ENCODE peak calls at places on chromosome 2, in five cellular contexts. One of them, this sample, is unnamed.

GRCh38 chr2:240640939-240641338 is 15.7 kb downstream of the GPR35 start:
- DNase-seq in colonic mucosa: peak
- DNase-seq in left ventricle myocardium inferior: peak
- DNase-seq in GM06990: no peak
- DNase-seq in CD8-positive, alpha-beta T cell: peak
- DNase-seq in this sample: no peak

GRCh38 chr2:15953891-15954680 is 13.7 kb downstream of the MYCN start:
- DNase-seq in left ventricle myocardium inferior: no peak
- DNase-seq in GM06990: no peak
- DNase-seq in CD8-positive, alpha-beta T cell: no peak
- DNase-seq in colonic mucosa: no peak
- DNase-seq in this sample: no peak

GRCh38 chr2:240925576-240926515 is 19.7 kb downstream of the CROCC2 start:
- DNase-seq in CD8-positive, alpha-beta T cell: no peak
- DNase-seq in GM06990: peak
- DNase-seq in left ventricle myocardium inferior: peak
- DNase-seq in colonic mucosa: peak
- DNase-seq in this sample: no peak

GRCh38 chr2:226690471-226691024 is 109.1 kb downstream of the IRS1 start:
- DNase-seq in left ventricle myocardium inferior: no peak
- DNase-seq in colonic mucosa: no peak
- DNase-seq in CD8-positive, alpha-beta T cell: no peak
- DNase-seq in GM06990: no peak
- DNase-seq in this sample: no peak

GRCh38 chr2:241721852-241722251 is 12.6 kb upstream of the D2HGDH start:
- DNase-seq in colonic mucosa: no peak
- DNase-seq in left ventricle myocardium inferior: no peak
- DNase-seq in GM06990: no peak
- DNase-seq in CD8-positive, alpha-beta T cell: no peak
- DNase-seq in this sample: no peak

GRCh38 chr2:116668691-116669090 is 1145.8 kb upstream of the DDX18 start:
- DNase-seq in colonic mucosa: no peak
- DNase-seq in GM06990: no peak
- DNase-seq in left ventricle myocardium inferior: no peak
- DNase-seq in CD8-positive, alpha-beta T cell: no peak
- DNase-seq in this sample: no peak

GRCh38 chr2:181007086-181007837 is 26.9 kb downstream of the UBE2E3 start:
- DNase-seq in colonic mucosa: no peak
- DNase-seq in left ventricle myocardium inferior: no peak
- DNase-seq in CD8-positive, alpha-beta T cell: no peak
- DNase-seq in GM06990: no peak
- DNase-seq in this sample: no peak

GRCh38 chr2:134244091-134244490 is 9.8 kb upstream of the MGAT5 start:
- DNase-seq in GM06990: no peak
- DNase-seq in colonic mucosa: no peak
- DNase-seq in left ventricle myocardium inferior: no peak
- DNase-seq in CD8-positive, alpha-beta T cell: no peak
- DNase-seq in this sample: peak

GRCh38 chr2:122237506-122237905 is 482.1 kb downstream of the TSN start:
- DNase-seq in colonic mucosa: no peak
- DNase-seq in left ventricle myocardium inferior: no peak
- DNase-seq in CD8-positive, alpha-beta T cell: no peak
- DNase-seq in GM06990: no peak
- DNase-seq in this sample: no peak

GRCh38 chr2:176368349-176368748 is 99.1 kb downstream of the MTX2 start:
- DNase-seq in left ventricle myocardium inferior: no peak
- DNase-seq in colonic mucosa: no peak
- DNase-seq in CD8-positive, alpha-beta T cell: no peak
- DNase-seq in GM06990: no peak
- DNase-seq in this sample: no peak

GRCh38 chr2:2810504-2810903 is 479.4 kb upstream of the MYT1L start:
- DNase-seq in CD8-positive, alpha-beta T cell: no peak
- DNase-seq in GM06990: no peak
- DNase-seq in left ventricle myocardium inferior: no peak
- DNase-seq in colonic mucosa: no peak
- DNase-seq in this sample: no peak

GRCh38 chr2:191611614-191612013 is 66.3 kb upstream of the NABP1 start:
- DNase-seq in CD8-positive, alpha-beta T cell: no peak
- DNase-seq in GM06990: peak
- DNase-seq in colonic mucosa: no peak
- DNase-seq in left ventricle myocardium inferior: no peak
- DNase-seq in this sample: no peak

GRCh38 chr2:163556511-163556910 is 179.3 kb downstream of the FIGN start:
- DNase-seq in left ventricle myocardium inferior: no peak
- DNase-seq in CD8-positive, alpha-beta T cell: no peak
- DNase-seq in GM06990: no peak
- DNase-seq in colonic mucosa: no peak
- DNase-seq in this sample: peak

GRCh38 chr2:167962436-167963226 is 284.8 kb downstream of the STK39 start:
- DNase-seq in colonic mucosa: no peak
- DNase-seq in left ventricle myocardium inferior: no peak
- DNase-seq in GM06990: no peak
- DNase-seq in CD8-positive, alpha-beta T cell: no peak
- DNase-seq in this sample: no peak

GRCh38 chr2:197997083-197997541 is 192.7 kb downstream of the PLCL1 start:
- DNase-seq in colonic mucosa: no peak
- DNase-seq in left ventricle myocardium inferior: no peak
- DNase-seq in GM06990: no peak
- DNase-seq in CD8-positive, alpha-beta T cell: no peak
- DNase-seq in this sample: no peak

GRCh38 chr2:46334389-46335345 is 37.5 kb downstream of the EPAS1 start:
- DNase-seq in GM06990: no peak
- DNase-seq in left ventricle myocardium inferior: no peak
- DNase-seq in colonic mucosa: no peak
- DNase-seq in CD8-positive, alpha-beta T cell: no peak
- DNase-seq in this sample: peak

GRCh38 chr2:18546586-18546985 is 13.9 kb downstream of the RDH14 start:
- DNase-seq in left ventricle myocardium inferior: no peak
- DNase-seq in CD8-positive, alpha-beta T cell: no peak
- DNase-seq in GM06990: no peak
- DNase-seq in colonic mucosa: no peak
- DNase-seq in this sample: no peak

GRCh38 chr2:64987001-64987962 is 1.9 kb upstream of the SLC1A4 start:
- DNase-seq in GM06990: peak
- DNase-seq in left ventricle myocardium inferior: no peak
- DNase-seq in CD8-positive, alpha-beta T cell: no peak
- DNase-seq in colonic mucosa: no peak
- DNase-seq in this sample: no peak

GRCh38 chr2:44969936-44970335 is 28.4 kb downstream of the SIX3 start:
- DNase-seq in CD8-positive, alpha-beta T cell: no peak
- DNase-seq in GM06990: no peak
- DNase-seq in colonic mucosa: no peak
- DNase-seq in left ventricle myocardium inferior: no peak
- DNase-seq in this sample: no peak

GRCh38 chr2:45343618-45344017 is 267.4 kb downstream of the SRBD1 start:
- DNase-seq in left ventricle myocardium inferior: no peak
- DNase-seq in CD8-positive, alpha-beta T cell: no peak
- DNase-seq in GM06990: no peak
- DNase-seq in colonic mucosa: no peak
- DNase-seq in this sample: no peak

GRCh38 chr2:202196727-202197126 is 41.7 kb downstream of the SUMO1 start:
- DNase-seq in colonic mucosa: no peak
- DNase-seq in left ventricle myocardium inferior: no peak
- DNase-seq in GM06990: no peak
- DNase-seq in CD8-positive, alpha-beta T cell: no peak
- DNase-seq in this sample: no peak

GRCh38 chr2:32495139-32495538 is 132.7 kb upstream of the TTC27 start:
- DNase-seq in CD8-positive, alpha-beta T cell: no peak
- DNase-seq in GM06990: no peak
- DNase-seq in colonic mucosa: no peak
- DNase-seq in left ventricle myocardium inferior: no peak
- DNase-seq in this sample: no peak

GRCh38 chr2:241659150-241659739 is 21.8 kb downstream of the ATG4B start:
- DNase-seq in GM06990: no peak
- DNase-seq in CD8-positive, alpha-beta T cell: peak
- DNase-seq in left ventricle myocardium inferior: peak
- DNase-seq in colonic mucosa: peak
- DNase-seq in this sample: peak

GRCh38 chr2:10287766-10288165 is 14.9 kb upstream of the HPCAL1 start:
- DNase-seq in GM06990: no peak
- DNase-seq in colonic mucosa: no peak
- DNase-seq in CD8-positive, alpha-beta T cell: no peak
- DNase-seq in left ventricle myocardium inferior: no peak
- DNase-seq in this sample: no peak

GRCh38 chr2:236184701-236185100 is 16.5 kb upstream of the GBX2 start:
- DNase-seq in CD8-positive, alpha-beta T cell: no peak
- DNase-seq in left ventricle myocardium inferior: no peak
- DNase-seq in colonic mucosa: no peak
- DNase-seq in GM06990: no peak
- DNase-seq in this sample: no peak

GRCh38 chr2:98608962-98609604 is 694 bp downstream of the UNC50 start:
- DNase-seq in GM06990: no peak
- DNase-seq in CD8-positive, alpha-beta T cell: no peak
- DNase-seq in left ventricle myocardium inferior: no peak
- DNase-seq in colonic mucosa: no peak
- DNase-seq in this sample: peak

GRCh38 chr2:172861163-172861562 is 125.5 kb downstream of the RAPGEF4 start:
- DNase-seq in left ventricle myocardium inferior: no peak
- DNase-seq in CD8-positive, alpha-beta T cell: no peak
- DNase-seq in GM06990: no peak
- DNase-seq in colonic mucosa: no peak
- DNase-seq in this sample: no peak
- TF ChIP-seq CTCF in left ventricle myocardium inferior: no peak
- TF ChIP-seq CTCF in CD8-positive, alpha-beta T cell: no peak
- TF ChIP-seq CTCF in GM06990: no peak
- TF ChIP-seq CTCF in colonic mucosa: no peak
- TF ChIP-seq CTCF in this sample: no peak

DNA sequence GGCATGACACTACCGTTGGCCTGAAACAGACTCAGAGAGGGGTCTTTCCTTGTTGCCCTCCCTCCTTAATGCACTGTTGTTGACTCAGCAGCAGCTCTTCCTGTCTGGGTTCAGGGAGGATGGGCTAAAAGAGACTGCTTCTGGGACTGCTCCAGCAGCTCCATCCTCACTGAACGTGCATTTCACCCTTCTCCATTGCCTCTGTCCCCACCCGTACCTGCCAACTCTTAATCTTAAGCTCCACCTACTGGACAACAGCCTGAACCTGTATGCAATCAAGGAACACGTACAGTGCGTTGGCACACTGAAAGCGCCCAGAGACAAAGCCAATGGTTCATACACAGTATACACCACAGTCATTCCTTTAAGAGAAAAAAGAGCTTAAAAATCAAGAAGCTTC is 230.8 kb upstream of the RAB6C start:
- DNase-seq in CD8-positive, alpha-beta T cell: no peak
- DNase-seq in left ventricle myocardium inferior: no peak
- DNase-seq in GM06990: no peak
- DNase-seq in colonic mucosa: no peak
- DNase-seq in this sample: no peak
- TF ChIP-seq CTCF in CD8-positive, alpha-beta T cell: no peak
- TF ChIP-seq CTCF in left ventricle myocardium inferior: no peak
- TF ChIP-seq CTCF in GM06990: peak
- TF ChIP-seq CTCF in colonic mucosa: no peak
- TF ChIP-seq CTCF in this sample: no peak

GRCh38 chr2:47509250-47509649 is 106.3 kb downstream of the MSH2 start:
- DNase-seq in GM06990: no peak
- DNase-seq in colonic mucosa: no peak
- DNase-seq in CD8-positive, alpha-beta T cell: no peak
- DNase-seq in left ventricle myocardium inferior: no peak
- DNase-seq in this sample: no peak

GRCh38 chr2:47509981-47510380 is 107.0 kb downstream of the MSH2 start:
- DNase-seq in CD8-positive, alpha-beta T cell: no peak
- DNase-seq in colonic mucosa: no peak
- DNase-seq in GM06990: no peak
- DNase-seq in left ventricle myocardium inferior: no peak
- DNase-seq in this sample: no peak

GRCh38 chr2:47508641-47509040 is 105.7 kb downstream of the MSH2 start:
- DNase-seq in CD8-positive, alpha-beta T cell: no peak
- DNase-seq in GM06990: no peak
- DNase-seq in left ventricle myocardium inferior: no peak
- DNase-seq in colonic mucosa: no peak
- DNase-seq in this sample: no peak

GRCh38 chr2:47512581-47513083 is 109.7 kb downstream of the MSH2 start:
- DNase-seq in left ventricle myocardium inferior: no peak
- DNase-seq in colonic mucosa: no peak
- DNase-seq in CD8-positive, alpha-beta T cell: no peak
- DNase-seq in GM06990: no peak
- DNase-seq in this sample: peak

DNA sequence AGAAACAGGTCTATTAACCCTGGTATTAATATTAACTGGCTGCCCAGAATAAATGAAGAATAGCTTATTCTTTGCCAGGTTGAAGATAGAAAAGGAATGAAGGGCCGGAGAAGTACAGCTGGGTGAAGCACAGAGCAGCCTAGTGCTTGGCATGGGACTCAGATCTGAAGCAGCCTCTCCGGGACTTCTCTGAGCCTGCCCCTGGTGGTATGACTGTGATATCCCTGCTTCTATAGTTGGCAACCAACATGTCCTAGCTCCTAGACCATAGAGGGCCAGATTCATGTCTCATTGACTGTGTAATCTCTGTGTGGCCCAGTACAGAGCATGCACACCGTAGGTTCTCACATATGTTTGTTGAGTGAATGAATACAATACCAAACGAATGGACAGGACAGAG is 107.8 kb downstream of the MSH2 start:
- DNase-seq in GM06990: no peak
- DNase-seq in colonic mucosa: no peak
- DNase-seq in CD8-positive, alpha-beta T cell: no peak
- DNase-seq in left ventricle myocardium inferior: no peak
- DNase-seq in this sample: peak
- TF ChIP-seq CTCF in GM06990: peak
- TF ChIP-seq CTCF in colonic mucosa: no peak
- TF ChIP-seq CTCF in CD8-positive, alpha-beta T cell: no peak
- TF ChIP-seq CTCF in left ventricle myocardium inferior: peak
- TF ChIP-seq CTCF in this sample: peak

DNA sequence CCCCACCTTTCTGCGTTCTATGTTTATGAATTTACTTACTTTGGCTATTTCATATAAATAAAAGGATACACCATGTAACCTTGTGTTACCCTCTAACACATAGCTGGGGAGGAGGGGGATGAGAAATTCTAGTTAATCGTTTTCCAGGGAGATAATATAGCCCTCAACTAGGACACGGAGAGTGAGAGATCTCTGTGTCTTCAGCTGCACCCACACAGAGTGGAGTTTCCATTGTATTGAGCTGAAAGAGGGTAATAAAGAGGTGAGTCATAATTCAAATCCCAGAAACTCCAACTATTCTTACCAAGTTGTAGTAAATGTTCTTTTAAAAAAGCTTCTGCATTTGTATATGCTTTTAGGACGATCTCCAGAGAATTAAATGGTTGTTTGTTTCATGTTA is 110.1 kb upstream of the SULT1C3 start:
- DNase-seq in GM06990: no peak
- DNase-seq in left ventricle myocardium inferior: no peak
- DNase-seq in colonic mucosa: no peak
- DNase-seq in CD8-positive, alpha-beta T cell: no peak
- DNase-seq in this sample: no peak
- TF ChIP-seq CTCF in GM06990: no peak
- TF ChIP-seq CTCF in left ventricle myocardium inferior: no peak
- TF ChIP-seq CTCF in colonic mucosa: no peak
- TF ChIP-seq CTCF in CD8-positive, alpha-beta T cell: no peak
- TF ChIP-seq CTCF in this sample: no peak